ENCODE peak calls at places on chromosomes 16 and 17, in five cellular contexts. One of them, this sample, is unnamed.

GRCh38 chr16:48409839-48410610 is 24.8 kb upstream of the SIAH1 start:
- DNase-seq in fibroblast of the aortic adventitia: peak; percentile 96
- DNase-seq in mucosa of descending colon: peak; percentile 68
- DNase-seq in SK-N-SH: no peak
- DNase-seq in AG04449: peak; percentile 63
- DNase-seq in this sample: no peak

GRCh38 chr16:71675380-71675779 is 49.1 kb downstream of the PHLPP2 start:
- DNase-seq in mucosa of descending colon: no peak
- DNase-seq in SK-N-SH: no peak
- DNase-seq in fibroblast of the aortic adventitia: no peak
- DNase-seq in AG04449: no peak
- DNase-seq in this sample: no peak

GRCh38 chr17:51044964-51045363 is 75.7 kb downstream of the SPAG9 start:
- DNase-seq in AG04449: no peak
- DNase-seq in mucosa of descending colon: no peak
- DNase-seq in SK-N-SH: peak; percentile 25
- DNase-seq in fibroblast of the aortic adventitia: no peak
- DNase-seq in this sample: no peak

GRCh38 chr17:50764860-50765259 is 2.5 kb downstream of the ANKRD40CL start:
- DNase-seq in mucosa of descending colon: no peak
- DNase-seq in AG04449: no peak
- DNase-seq in fibroblast of the aortic adventitia: no peak
- DNase-seq in SK-N-SH: peak; percentile 68
- DNase-seq in this sample: no peak

GRCh38 chr16:19008245-19008644 is 24.5 kb downstream of the TMC7 start:
- DNase-seq in SK-N-SH: peak; percentile 44
- DNase-seq in fibroblast of the aortic adventitia: peak; percentile 95
- DNase-seq in AG04449: no peak
- DNase-seq in mucosa of descending colon: no peak
- DNase-seq in this sample: no peak

GRCh38 chr17:61064087-61064951 is 335.3 kb upstream of the TBX2 start:
- DNase-seq in fibroblast of the aortic adventitia: no peak
- DNase-seq in mucosa of descending colon: no peak
- DNase-seq in SK-N-SH: no peak
- DNase-seq in AG04449: no peak
- DNase-seq in this sample: no peak

GRCh38 chr16:71626858-71627213 is 852 bp downstream of the MARVELD3 start:
- DNase-seq in mucosa of descending colon: peak; percentile 91
- DNase-seq in AG04449: no peak
- DNase-seq in fibroblast of the aortic adventitia: no peak
- DNase-seq in SK-N-SH: no peak
- DNase-seq in this sample: no peak

GRCh38 chr16:47851026-47851610 is 304.7 kb downstream of the ABCC12 start:
- DNase-seq in SK-N-SH: peak; percentile 36
- DNase-seq in mucosa of descending colon: no peak
- DNase-seq in AG04449: no peak
- DNase-seq in fibroblast of the aortic adventitia: no peak
- DNase-seq in this sample: no peak

GRCh38 chr16:64051826-64052225 is 1070.0 kb downstream of the CDH11 start:
- DNase-seq in SK-N-SH: no peak
- DNase-seq in AG04449: no peak
- DNase-seq in mucosa of descending colon: no peak
- DNase-seq in fibroblast of the aortic adventitia: peak; percentile 2
- DNase-seq in this sample: no peak

GRCh38 chr16:66886914-66887313 is 6.6 kb downstream of the PDP2 start:
- DNase-seq in mucosa of descending colon: no peak
- DNase-seq in fibroblast of the aortic adventitia: no peak
- DNase-seq in SK-N-SH: no peak
- DNase-seq in AG04449: no peak
- DNase-seq in this sample: no peak

GRCh38 chr17:49365667-49366066 is 3.6 kb upstream of the ZNF652 start:
- DNase-seq in AG04449: no peak
- DNase-seq in fibroblast of the aortic adventitia: no peak
- DNase-seq in mucosa of descending colon: no peak
- DNase-seq in SK-N-SH: peak; percentile 57
- DNase-seq in this sample: no peak

DNA sequence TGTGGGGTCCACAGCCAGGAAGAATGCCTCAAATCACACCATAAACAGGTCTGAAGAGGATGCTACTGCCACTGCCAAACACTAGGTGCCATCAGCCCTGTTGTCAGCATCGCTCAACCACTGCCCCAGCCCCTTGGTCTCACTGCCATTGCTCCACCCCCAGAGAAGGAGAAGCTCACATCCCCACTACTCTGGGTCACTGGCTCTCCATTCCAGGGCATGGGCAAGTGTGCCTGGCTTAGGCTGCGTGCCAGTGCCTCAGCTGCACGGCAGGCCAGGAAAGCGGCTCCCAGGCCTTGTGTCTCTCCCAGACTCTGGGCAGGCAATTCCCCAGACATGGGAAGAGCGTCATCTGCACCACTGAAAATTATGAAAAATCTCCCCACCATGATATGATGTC is 1.2 kb upstream of the IGSF6 start:
- DNase-seq in SK-N-SH: no peak
- DNase-seq in AG04449: no peak
- DNase-seq in mucosa of descending colon: no peak
- DNase-seq in fibroblast of the aortic adventitia: no peak
- DNase-seq in this sample: no peak
- TF ChIP-seq CTCF in SK-N-SH: no peak
- TF ChIP-seq CTCF in AG04449: no peak
- TF ChIP-seq CTCF in mucosa of descending colon: no peak
- TF ChIP-seq CTCF in fibroblast of the aortic adventitia: no peak
- TF ChIP-seq CTCF in this sample: no peak

GRCh38 chr17:69725125-69725524 is 310.6 kb downstream of the MAP2K6 start:
- DNase-seq in SK-N-SH: no peak
- DNase-seq in AG04449: no peak
- DNase-seq in fibroblast of the aortic adventitia: no peak
- DNase-seq in mucosa of descending colon: no peak
- DNase-seq in this sample: no peak
- TF ChIP-seq CTCF in SK-N-SH: no peak
- TF ChIP-seq CTCF in AG04449: no peak
- TF ChIP-seq CTCF in fibroblast of the aortic adventitia: no peak
- TF ChIP-seq CTCF in mucosa of descending colon: no peak
- TF ChIP-seq CTCF in this sample: no peak

GRCh38 chr16:84312783-84313382 is 18.2 kb downstream of the WFDC1 start:
- DNase-seq in mucosa of descending colon: peak; percentile 86
- DNase-seq in SK-N-SH: peak; percentile 58
- DNase-seq in fibroblast of the aortic adventitia: no peak
- DNase-seq in AG04449: no peak
- DNase-seq in this sample: peak; percentile 82
- TF ChIP-seq CTCF in mucosa of descending colon: no peak
- TF ChIP-seq CTCF in SK-N-SH: no peak
- TF ChIP-seq CTCF in fibroblast of the aortic adventitia: no peak
- TF ChIP-seq CTCF in AG04449: no peak
- TF ChIP-seq CTCF in this sample: no peak

GRCh38 chr17:33893192-33893591 is 361.9 kb upstream of the CCL2 start:
- DNase-seq in AG04449: no peak
- DNase-seq in mucosa of descending colon: no peak
- DNase-seq in SK-N-SH: peak; percentile 37
- DNase-seq in fibroblast of the aortic adventitia: no peak
- DNase-seq in this sample: no peak
- TF ChIP-seq CTCF in AG04449: no peak
- TF ChIP-seq CTCF in mucosa of descending colon: no peak
- TF ChIP-seq CTCF in SK-N-SH: no peak
- TF ChIP-seq CTCF in fibroblast of the aortic adventitia: no peak
- TF ChIP-seq CTCF in this sample: no peak

GRCh38 chr17:33945641-33946546 is 309.2 kb upstream of the CCL2 start:
- DNase-seq in SK-N-SH: no peak
- DNase-seq in AG04449: no peak
- DNase-seq in mucosa of descending colon: no peak
- DNase-seq in fibroblast of the aortic adventitia: no peak
- DNase-seq in this sample: no peak
- TF ChIP-seq CTCF in SK-N-SH: no peak
- TF ChIP-seq CTCF in AG04449: no peak
- TF ChIP-seq CTCF in mucosa of descending colon: no peak
- TF ChIP-seq CTCF in fibroblast of the aortic adventitia: no peak
- TF ChIP-seq CTCF in this sample: no peak

DNA sequence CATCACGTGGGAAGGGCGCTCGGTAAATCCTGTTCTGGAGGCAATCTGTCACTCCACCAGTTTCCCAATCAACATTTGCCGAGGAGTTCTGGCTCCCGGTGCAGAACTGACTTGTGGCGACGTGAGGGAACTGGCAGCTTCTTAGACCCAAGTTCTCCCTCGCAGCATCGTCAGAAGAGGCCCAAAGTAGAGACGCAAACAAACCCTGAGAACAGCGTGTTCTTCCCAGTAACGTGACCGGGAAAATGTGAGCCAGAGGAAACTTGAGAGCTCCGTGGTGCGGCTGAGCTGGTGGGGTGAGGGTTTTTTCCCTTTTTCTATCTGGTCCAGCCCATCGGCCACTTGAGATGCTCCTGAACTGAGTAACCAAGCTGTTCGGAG is 158.9 kb upstream of the CACNG5 start:
- DNase-seq in AG04449: no peak
- DNase-seq in fibroblast of the aortic adventitia: no peak
- DNase-seq in SK-N-SH: no peak
- DNase-seq in mucosa of descending colon: no peak
- DNase-seq in this sample: no peak
- TF ChIP-seq CTCF in AG04449: no peak
- TF ChIP-seq CTCF in fibroblast of the aortic adventitia: no peak
- TF ChIP-seq CTCF in SK-N-SH: no peak
- TF ChIP-seq CTCF in mucosa of descending colon: no peak
- TF ChIP-seq CTCF in this sample: no peak

GRCh38 chr17:9256361-9256943 is 235.1 kb downstream of the NTN1 start:
- DNase-seq in fibroblast of the aortic adventitia: no peak
- DNase-seq in SK-N-SH: no peak
- DNase-seq in mucosa of descending colon: no peak
- DNase-seq in AG04449: no peak
- DNase-seq in this sample: no peak
- TF ChIP-seq CTCF in fibroblast of the aortic adventitia: no peak
- TF ChIP-seq CTCF in SK-N-SH: no peak
- TF ChIP-seq CTCF in mucosa of descending colon: no peak
- TF ChIP-seq CTCF in AG04449: no peak
- TF ChIP-seq CTCF in this sample: no peak

DNA sequence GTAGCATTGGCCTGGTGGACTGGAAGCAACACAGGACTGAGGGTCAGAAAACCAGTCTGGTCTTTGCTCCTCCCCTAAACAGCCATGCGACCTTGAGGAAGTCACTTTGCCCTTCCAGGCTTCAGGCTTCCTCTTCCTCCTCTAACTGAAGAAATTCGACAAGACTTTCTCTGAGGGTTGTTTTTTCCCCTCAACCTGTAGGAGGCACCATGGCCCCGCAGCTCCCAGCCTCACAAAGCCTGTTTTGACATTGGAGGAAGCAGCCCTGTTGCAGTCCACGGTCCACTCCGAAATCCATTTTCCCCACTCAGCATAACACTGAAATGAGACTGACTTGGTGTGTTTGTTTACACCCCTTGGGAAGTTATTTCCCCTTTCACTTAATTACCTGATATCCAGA is 41.2 kb upstream of the PIRT start:
- DNase-seq in SK-N-SH: peak; percentile 9
- DNase-seq in mucosa of descending colon: peak; percentile 71
- DNase-seq in AG04449: no peak
- DNase-seq in fibroblast of the aortic adventitia: no peak
- DNase-seq in this sample: no peak
- TF ChIP-seq CTCF in SK-N-SH: no peak
- TF ChIP-seq CTCF in mucosa of descending colon: no peak
- TF ChIP-seq CTCF in AG04449: no peak
- TF ChIP-seq CTCF in fibroblast of the aortic adventitia: no peak
- TF ChIP-seq CTCF in this sample: peak; percentile 69

GRCh38 chr16:73268311-73268997 is 220.5 kb upstream of the ZFHX3 start:
- DNase-seq in mucosa of descending colon: no peak
- DNase-seq in fibroblast of the aortic adventitia: peak; percentile 7
- DNase-seq in SK-N-SH: peak; percentile 46
- DNase-seq in AG04449: no peak
- DNase-seq in this sample: no peak
- TF ChIP-seq CTCF in mucosa of descending colon: no peak
- TF ChIP-seq CTCF in fibroblast of the aortic adventitia: peak; percentile 20
- TF ChIP-seq CTCF in SK-N-SH: peak; percentile 33
- TF ChIP-seq CTCF in AG04449: peak; percentile 37
- TF ChIP-seq CTCF in this sample: peak; percentile 55

GRCh38 chr17:59858167-59858790 is 34.5 kb downstream of the TUBD1 start:
- DNase-seq in SK-N-SH: peak; percentile 31
- DNase-seq in mucosa of descending colon: no peak
- DNase-seq in fibroblast of the aortic adventitia: peak; percentile 57
- DNase-seq in AG04449: no peak
- DNase-seq in this sample: no peak

GRCh38 chr17:59863607-59864006 is 29.1 kb downstream of the TUBD1 start:
- DNase-seq in fibroblast of the aortic adventitia: peak; percentile 50
- DNase-seq in SK-N-SH: no peak
- DNase-seq in AG04449: no peak
- DNase-seq in mucosa of descending colon: no peak
- DNase-seq in this sample: no peak

GRCh38 chr17:59856859-59857794 is 35.6 kb downstream of the TUBD1 start:
- DNase-seq in mucosa of descending colon: no peak
- DNase-seq in SK-N-SH: no peak
- DNase-seq in fibroblast of the aortic adventitia: no peak
- DNase-seq in AG04449: no peak
- DNase-seq in this sample: no peak

DNA sequence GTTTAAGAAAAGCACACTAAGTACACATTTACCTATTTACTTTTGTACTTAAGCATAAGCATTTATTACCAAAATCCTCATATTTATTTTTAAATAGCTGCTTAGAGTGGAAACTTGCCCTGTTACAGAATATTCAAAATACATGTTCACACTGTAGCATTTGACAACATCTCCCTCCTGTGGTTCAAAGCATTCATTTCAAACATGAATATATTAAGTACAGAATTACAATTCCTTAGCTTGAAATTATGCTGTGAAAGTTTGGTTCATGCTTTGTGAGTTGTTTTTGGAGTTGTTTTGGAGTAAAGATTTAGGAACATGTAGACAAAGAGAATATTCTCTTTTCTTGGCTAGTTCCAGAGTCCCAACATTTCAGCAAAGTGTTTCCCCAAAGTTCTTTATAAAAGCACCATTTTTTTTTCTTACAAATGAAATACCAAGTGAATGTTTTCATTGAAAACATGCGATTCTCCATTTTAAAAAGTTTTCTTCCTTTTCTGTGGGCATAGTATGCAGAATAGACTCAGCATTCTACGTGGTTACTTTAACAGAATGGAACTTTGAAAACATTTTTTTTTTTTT is 33.2 kb downstream of the TUBD1 start:
- DNase-seq in mucosa of descending colon: no peak
- DNase-seq in SK-N-SH: no peak
- DNase-seq in fibroblast of the aortic adventitia: peak; percentile 85
- DNase-seq in AG04449: no peak
- DNase-seq in this sample: no peak
- TF ChIP-seq CTCF in mucosa of descending colon: peak; percentile 30
- TF ChIP-seq CTCF in SK-N-SH: peak; percentile 92
- TF ChIP-seq CTCF in fibroblast of the aortic adventitia: peak; percentile 65
- TF ChIP-seq CTCF in AG04449: peak; percentile 45
- TF ChIP-seq CTCF in this sample: peak; percentile 95

This sample was measured in chondrocyte.